ENCODE peak calls at places on chromosomes 11 and 22, in four cellular contexts. One of them, this sample, is unnamed.

GRCh38 chr22:45642966-45643365 is 28.7 kb upstream of the ATXN10 start:
- DNase-seq in lung: no peak
- DNase-seq in adrenal gland: no peak
- DNase-seq in spleen: no peak
- DNase-seq in this sample: no peak

GRCh38 chr11:26993965-26994446 is at the start of gene FIBIN:
- DNase-seq in spleen: peak
- DNase-seq in lung: no peak
- DNase-seq in adrenal gland: peak
- DNase-seq in this sample: no peak

GRCh38 chr11:70712471-70712870 is 314.1 kb downstream of the CTTN start:
- DNase-seq in spleen: peak
- DNase-seq in adrenal gland: no peak
- DNase-seq in lung: no peak
- DNase-seq in this sample: no peak

GRCh38 chr11:119175493-119176077 is 7.1 kb downstream of the NLRX1 start:
- DNase-seq in lung: no peak
- DNase-seq in adrenal gland: no peak
- DNase-seq in spleen: no peak
- DNase-seq in this sample: no peak

GRCh38 chr22:49705631-49706352 is 121.9 kb downstream of the BRD1 start:
- DNase-seq in spleen: peak
- DNase-seq in lung: no peak
- DNase-seq in adrenal gland: no peak
- DNase-seq in this sample: no peak

GRCh38 chr11:61281581-61282250 is 13.4 kb downstream of the VWCE start:
- DNase-seq in lung: no peak
- DNase-seq in adrenal gland: peak
- DNase-seq in spleen: no peak
- DNase-seq in this sample: no peak

GRCh38 chr22:50318698-50319411 is 8.0 kb downstream of the DENND6B start:
- DNase-seq in adrenal gland: no peak
- DNase-seq in lung: no peak
- DNase-seq in spleen: no peak
- DNase-seq in this sample: no peak

GRCh38 chr22:49765091-49765771 is 62.4 kb downstream of the BRD1 start:
- DNase-seq in spleen: peak
- DNase-seq in lung: no peak
- DNase-seq in adrenal gland: peak
- DNase-seq in this sample: no peak

GRCh38 chr11:128180446-128181089 is 406.8 kb downstream of the ETS1 start:
- DNase-seq in spleen: no peak
- DNase-seq in lung: no peak
- DNase-seq in adrenal gland: no peak
- DNase-seq in this sample: no peak

GRCh38 chr11:121067453-121067852 is 33.6 kb upstream of the TECTA start:
- DNase-seq in spleen: no peak
- DNase-seq in adrenal gland: no peak
- DNase-seq in lung: no peak
- DNase-seq in this sample: no peak

GRCh38 chr11:68016161-68016903 is 6.2 kb downstream of the ALDH3B1 start:
- DNase-seq in adrenal gland: no peak
- DNase-seq in spleen: no peak
- DNase-seq in lung: no peak
- DNase-seq in this sample: no peak

GRCh38 chr22:27250418-27250817 is 551.1 kb downstream of the MN1 start:
- DNase-seq in lung: no peak
- DNase-seq in adrenal gland: no peak
- DNase-seq in spleen: no peak
- DNase-seq in this sample: no peak

GRCh38 chr11:45259607-45260006 is 26.5 kb downstream of the SYT13 start:
- DNase-seq in spleen: no peak
- DNase-seq in lung: no peak
- DNase-seq in adrenal gland: peak
- DNase-seq in this sample: no peak

GRCh38 chr22:43516996-43517635 is 105.3 kb downstream of the MPPED1 start:
- DNase-seq in adrenal gland: no peak
- DNase-seq in spleen: peak
- DNase-seq in lung: no peak
- DNase-seq in this sample: no peak

GRCh38 chr22:23553438-23553837 is 26.7 kb downstream of the IGLL1 start:
- DNase-seq in adrenal gland: no peak
- DNase-seq in lung: no peak
- DNase-seq in spleen: peak
- DNase-seq in this sample: no peak

GRCh38 chr11:130726647-130727046 is 189.6 kb downstream of the SNX19 start:
- DNase-seq in spleen: no peak
- DNase-seq in lung: no peak
- DNase-seq in adrenal gland: no peak
- DNase-seq in this sample: no peak

DNA sequence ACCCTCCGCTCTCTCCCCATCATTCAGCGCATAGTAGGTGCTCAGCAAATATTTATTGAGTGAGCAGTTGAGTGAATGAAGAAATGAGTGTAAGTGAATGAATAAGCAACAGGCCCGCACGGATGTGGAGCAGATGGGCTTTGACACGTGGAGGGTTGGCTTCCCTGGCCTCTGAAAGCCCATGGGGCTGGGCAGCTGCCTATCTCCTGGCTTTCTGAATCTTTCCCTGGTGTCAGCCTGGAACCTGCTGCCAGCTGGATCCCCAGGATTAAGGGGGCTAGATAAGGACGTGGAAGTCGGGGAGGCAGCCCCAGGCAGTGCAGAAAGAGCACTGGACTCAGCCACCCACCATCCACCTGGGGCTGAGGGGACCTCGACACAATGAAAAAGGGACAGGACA is 12.6 kb downstream of the IL2RB start:
- DNase-seq in lung: no peak
- DNase-seq in adrenal gland: no peak
- DNase-seq in spleen: no peak
- DNase-seq in this sample: no peak
- H3K4me3 ChIP-seq in lung: no peak
- H3K4me3 ChIP-seq in adrenal gland: no peak
- H3K4me3 ChIP-seq in spleen: no peak
- H3K4me3 ChIP-seq in this sample: no peak

DNA sequence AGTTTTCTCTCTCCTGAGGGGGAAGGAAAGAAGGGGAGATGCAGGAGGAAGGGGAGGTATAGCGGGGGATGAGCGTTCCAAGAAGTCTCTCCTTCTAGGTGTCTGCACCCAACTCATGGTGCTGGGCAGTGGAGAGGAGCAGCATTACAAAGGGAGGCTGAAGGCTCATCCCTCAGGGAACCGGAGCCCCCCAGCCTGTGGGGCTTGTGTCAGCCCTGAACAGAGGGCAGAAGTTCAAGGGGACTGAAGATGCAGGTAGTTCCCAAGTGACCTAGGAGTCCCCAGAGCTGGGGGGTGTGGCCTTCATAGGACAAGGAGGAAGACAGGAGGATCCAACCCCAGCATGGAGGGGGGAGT is 1.8 kb downstream of the C11orf68 start:
- DNase-seq in adrenal gland: no peak
- DNase-seq in lung: no peak
- DNase-seq in spleen: no peak
- DNase-seq in this sample: no peak
- H3K4me3 ChIP-seq in adrenal gland: no peak
- H3K4me3 ChIP-seq in lung: no peak
- H3K4me3 ChIP-seq in spleen: no peak
- H3K4me3 ChIP-seq in this sample: no peak

GRCh38 chr11:77039491-77040400 is 5.5 kb downstream of the B3GNT6 start:
- DNase-seq in lung: no peak
- DNase-seq in spleen: no peak
- DNase-seq in adrenal gland: peak
- DNase-seq in this sample: no peak
- H3K4me3 ChIP-seq in lung: peak
- H3K4me3 ChIP-seq in spleen: peak
- H3K4me3 ChIP-seq in adrenal gland: no peak
- H3K4me3 ChIP-seq in this sample: no peak

GRCh38 chr11:2732940-2733628 is 33.3 kb upstream of the KCNQ1OT1 start:
- DNase-seq in spleen: no peak
- DNase-seq in lung: no peak
- DNase-seq in adrenal gland: no peak
- DNase-seq in this sample: no peak
- H3K4me3 ChIP-seq in spleen: no peak
- H3K4me3 ChIP-seq in lung: no peak
- H3K4me3 ChIP-seq in adrenal gland: no peak
- H3K4me3 ChIP-seq in this sample: no peak

GRCh38 chr11:94649925-94650623 is 82.9 kb downstream of the PIWIL4 start:
- DNase-seq in spleen: no peak
- DNase-seq in lung: no peak
- DNase-seq in adrenal gland: no peak
- DNase-seq in this sample: no peak

GRCh38 chr11:94650756-94651155 is 83.6 kb downstream of the PIWIL4 start:
- DNase-seq in spleen: no peak
- DNase-seq in lung: no peak
- DNase-seq in adrenal gland: peak
- DNase-seq in this sample: no peak

GRCh38 chr11:94647926-94648325 is 80.8 kb downstream of the PIWIL4 start:
- DNase-seq in adrenal gland: peak
- DNase-seq in spleen: no peak
- DNase-seq in lung: no peak
- DNase-seq in this sample: no peak

GRCh38 chr11:94649254-94649653 is 82.1 kb downstream of the PIWIL4 start:
- DNase-seq in spleen: no peak
- DNase-seq in lung: no peak
- DNase-seq in adrenal gland: no peak
- DNase-seq in this sample: no peak

DNA sequence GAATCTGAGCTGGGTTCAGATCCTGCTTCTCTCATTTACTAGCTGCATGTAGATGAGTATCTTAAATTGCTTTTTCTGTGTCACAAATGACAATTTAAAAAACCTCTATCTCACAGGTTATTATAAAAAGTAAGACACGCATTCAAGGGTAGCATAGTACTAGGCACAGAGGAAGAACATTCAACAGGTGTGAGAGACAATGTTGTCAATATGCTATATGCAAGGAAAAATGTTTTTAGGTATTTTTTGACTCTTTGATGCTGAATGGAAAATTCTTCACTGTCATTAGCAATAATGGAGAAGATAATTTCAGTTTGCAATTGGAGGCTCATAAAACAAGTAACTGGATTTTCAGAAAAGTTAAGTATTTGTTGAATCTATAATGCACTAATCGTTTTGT is 81.6 kb downstream of the PIWIL4 start:
- DNase-seq in spleen: no peak
- DNase-seq in adrenal gland: no peak
- DNase-seq in lung: no peak
- DNase-seq in this sample: no peak
- H3K4me3 ChIP-seq in spleen: no peak
- H3K4me3 ChIP-seq in adrenal gland: no peak
- H3K4me3 ChIP-seq in lung: no peak
- H3K4me3 ChIP-seq in this sample: no peak

DNA sequence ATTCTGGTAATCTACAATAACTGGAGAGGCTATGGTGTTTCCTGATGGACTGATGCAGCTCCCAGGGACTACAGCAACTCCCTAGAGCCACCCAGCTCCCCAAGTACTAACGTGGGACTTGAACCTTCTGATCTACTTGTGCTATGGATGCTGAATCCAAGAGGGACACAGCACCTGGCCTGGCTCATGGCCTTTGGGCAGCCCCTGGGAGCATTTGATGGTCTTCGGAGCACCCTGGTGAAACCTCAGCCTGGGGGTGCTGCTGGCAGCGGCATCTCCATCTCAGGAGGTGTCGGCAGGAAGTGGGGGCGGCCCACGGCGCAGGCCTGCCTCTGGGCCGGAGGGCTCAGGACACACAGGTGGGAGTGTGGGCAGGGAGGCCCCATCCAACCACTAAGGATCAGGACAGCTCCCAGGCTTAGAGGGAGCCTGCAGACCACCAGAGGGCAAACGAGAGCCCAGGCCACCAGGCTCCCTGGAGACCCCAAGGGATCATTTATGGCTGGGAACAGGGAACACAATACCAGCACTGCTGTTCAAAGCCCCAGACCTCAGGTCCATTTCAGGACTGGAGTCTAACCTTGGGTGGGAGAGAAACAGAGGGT is 8.7 kb downstream of the EHD1 start:
- DNase-seq in adrenal gland: no peak
- DNase-seq in lung: no peak
- DNase-seq in spleen: peak
- DNase-seq in this sample: no peak
- H3K4me3 ChIP-seq in adrenal gland: no peak
- H3K4me3 ChIP-seq in lung: no peak
- H3K4me3 ChIP-seq in spleen: peak
- H3K4me3 ChIP-seq in this sample: no peak

This sample was measured in Jurkat, Clone E6-1.